ENCODE peak calls at places on chromosomes 6 and 20, in six cellular contexts. N is IMR-90, E is H9, F is mesendoderm, L is mesenchymal stem cell, Z is H1. J is an unnamed sample.

GRCh38 chr6:5214570-5215052 is 46.1 kb downstream of the LYRM4 start:
- DNase-seq in L (peak), N (peak), Z (peak), E (peak), F (peak), J (peak)

GRCh38 chr20:6416371-6416770 is 293.5 kb upstream of the FERMT1 start:
- DNase-seq in E (peak), N (no peak), F (peak), Z (no peak), L (no peak), J (no peak)

GRCh38 chr6:112298816-112299281 is 44.5 kb upstream of the LAMA4 start:
- DNase-seq in N (peak), L (peak), F (peak), Z (no peak), E (no peak), J (no peak)

GRCh38 chr6:20866038-20866437 is 331.8 kb downstream of the CDKAL1 start:
- DNase-seq in E (no peak), F (no peak), N (no peak), Z (no peak), L (peak), J (no peak)

GRCh38 chr6:25753079-25753478 is 1.5 kb upstream of the SLC17A4 start:
- DNase-seq in L (no peak), F (no peak), N (no peak), Z (no peak), E (no peak), J (no peak)

GRCh38 chr6:132669690-132670291 is 10.8 kb upstream of the TAAR1 start:
- DNase-seq in F (peak), E (no peak), Z (no peak), L (peak), N (peak), J (no peak)

GRCh38 chr6:18107061-18107460 is 15.4 kb downstream of the NHLRC1 start:
- DNase-seq in N (no peak), Z (no peak), L (no peak), F (no peak), E (no peak), J (no peak)

GRCh38 chr6:108760158-108761050 is 87.8 kb upstream of the ARMC2 start:
- DNase-seq in N (peak), L (peak), F (peak), Z (no peak), E (no peak), J (no peak)

GRCh38 chr20:50478162-50479036 is 31.8 kb upstream of the PTPN1 start:
- DNase-seq in E (peak), N (peak), L (peak), Z (no peak), F (peak), J (peak)

GRCh38 chr6:20691185-20691584 is 156.9 kb downstream of the CDKAL1 start:
- DNase-seq in F (no peak), L (no peak), N (no peak), E (no peak), Z (no peak), J (no peak)

GRCh38 chr6:14921170-14921569 is 324.7 kb upstream of the JARID2 start:
- DNase-seq in E (peak), Z (no peak), F (no peak), L (peak), N (peak), J (no peak)

GRCh38 chr6:90333928-90334327 is 37.3 kb upstream of the BACH2 start:
- DNase-seq in N (no peak), L (no peak), Z (no peak), F (no peak), E (no peak), J (no peak)

GRCh38 chr20:53569606-53570307 is 23.9 kb downstream of the ZNF217 start:
- DNase-seq in F (no peak), Z (no peak), N (no peak), L (no peak), E (peak), J (no peak)

GRCh38 chr6:25583906-25584305 is 68.1 kb upstream of the SCGN start:
- DNase-seq in E (no peak), Z (no peak), L (no peak), N (no peak), F (no peak), J (no peak)

GRCh38 chr6:34301408-34301807 is 52.6 kb upstream of the SMIM29 start:
- DNase-seq in F (no peak), Z (no peak), N (peak), L (peak), E (no peak), J (no peak)

GRCh38 chr6:20919677-20920385 is 385.6 kb downstream of the CDKAL1 start:
- DNase-seq in F (peak), L (no peak), Z (no peak), E (no peak), N (peak), J (no peak)

GRCh38 chr6:93183513-93183912 is 235.8 kb downstream of the EPHA7 start:
- DNase-seq in E (no peak), F (peak), Z (no peak), L (peak), N (no peak), J (no peak)

GRCh38 chr6:48535569-48535968 is 424.6 kb upstream of the PTCHD4 start:
- DNase-seq in N (peak), F (peak), E (no peak), L (peak), Z (no peak), J (peak)

GRCh38 chr6:95515975-95516374 is 61.4 kb upstream of the MANEA start:
- DNase-seq in Z (no peak), F (peak), L (no peak), N (no peak), E (no peak), J (no peak)

GRCh38 chr6:38117281-38117680 is 297.8 kb downstream of the ZFAND3 start:
- DNase-seq in E (no peak), Z (no peak), F (no peak), N (peak), L (no peak), J (no peak)

GRCh38 chr6:165605901-165606739 is 56.9 kb downstream of the PDE10A start:
- DNase-seq in L (no peak), Z (no peak), E (no peak), F (no peak), N (no peak), J (no peak)

GRCh38 chr6:31139599-31139998 is 733 bp upstream of the PSORS1C2 start:
- DNase-seq in N (peak), F (peak), Z (no peak), E (peak), L (no peak), J (no peak)

GRCh38 chr6:72081880-72082279 is 195.5 kb downstream of the RIMS1 start:
- DNase-seq in Z (no peak), E (no peak), L (no peak), N (no peak), F (no peak), J (no peak)

GRCh38 chr20:2485662-2486061 is 15.1 kb upstream of the SNRPB start:
- DNase-seq in L (no peak), N (no peak), Z (no peak), F (no peak), E (no peak), J (no peak)

GRCh38 chr6:6376845-6377244 is 56.4 kb upstream of the F13A1 start:
- DNase-seq in F (no peak), N (no peak), Z (no peak), L (no peak), E (no peak), J (no peak)

GRCh38 chr6:28269492-28269891 is 2.5 kb downstream of the ZSCAN26 start:
- DNase-seq in N (peak), F (peak), L (peak), E (no peak), Z (no peak), J (no peak)

GRCh38 chr6:129671442-129672344 is 38.3 kb downstream of the ARHGAP18 start:
- DNase-seq in F (peak), N (no peak), L (no peak), Z (no peak), E (no peak), J (no peak)

GRCh38 chr20:40416274-40416673 is 272.8 kb downstream of the MAFB start:
- DNase-seq in N (no peak), E (no peak), F (no peak), Z (no peak), L (no peak), J (no peak)

GRCh38 chr6:21997414-21998037 is 299.3 kb downstream of the PRL start:
- DNase-seq in N (peak), Z (no peak), L (peak), F (no peak), E (no peak), J (no peak)

GRCh38 chr6:21995318-21995717 is 301.5 kb downstream of the PRL start:
- DNase-seq in E (no peak), Z (no peak), L (no peak), F (no peak), N (no peak), J (no peak)

GRCh38 chr6:21994821-21995220 is 302.0 kb downstream of the PRL start:
- DNase-seq in Z (no peak), L (no peak), N (no peak), E (no peak), F (no peak), J (no peak)

GRCh38 chr6:21998539-21998938 is 298.3 kb downstream of the PRL start:
- DNase-seq in F (no peak), N (no peak), Z (no peak), L (no peak), E (no peak), J (no peak)

DNA sequence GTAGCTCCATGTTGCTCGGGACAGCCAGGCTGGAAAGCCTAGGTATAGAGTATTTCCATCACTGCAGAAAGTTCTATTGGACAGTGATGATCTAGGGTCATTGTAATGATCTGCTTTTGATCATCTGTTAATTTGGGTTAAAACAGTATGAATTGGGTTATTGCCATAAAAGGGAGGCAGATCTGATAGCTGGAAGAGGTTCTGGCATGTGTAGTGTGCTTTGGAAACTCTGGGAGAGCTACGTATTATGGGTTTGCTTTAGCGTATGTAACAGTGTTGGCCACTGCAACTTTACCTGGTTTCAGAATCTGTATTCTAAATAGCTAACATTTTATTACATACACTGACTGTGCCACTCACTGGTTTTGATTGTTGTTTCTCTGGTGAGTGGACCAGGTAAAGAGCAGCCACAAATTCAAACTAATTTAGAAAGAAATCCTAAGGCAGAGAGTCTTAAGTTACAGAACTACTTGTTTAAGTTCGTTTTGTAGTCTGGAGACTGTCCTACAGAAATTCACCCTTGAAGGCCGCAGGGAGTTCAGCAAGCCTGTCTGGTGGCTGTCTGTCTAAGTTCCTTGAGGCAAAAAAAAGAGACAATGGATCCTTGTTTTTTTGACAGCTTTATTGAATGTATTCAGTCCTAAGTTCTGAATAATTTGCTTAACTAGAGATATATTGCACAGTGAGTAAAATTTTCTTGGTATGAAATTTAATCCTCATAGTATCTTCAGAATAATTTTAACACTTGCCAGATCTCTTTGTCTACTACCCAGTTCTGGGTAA is 300.2 kb downstream of the PRL start:
- DNase-seq in E (no peak), F (no peak), Z (no peak), N (no peak), L (no peak), J (no peak)
- H2BK120ac ChIP-seq in E (no peak), F (no peak), Z (no peak), N (peak), L (no peak), J (no peak)

DNA sequence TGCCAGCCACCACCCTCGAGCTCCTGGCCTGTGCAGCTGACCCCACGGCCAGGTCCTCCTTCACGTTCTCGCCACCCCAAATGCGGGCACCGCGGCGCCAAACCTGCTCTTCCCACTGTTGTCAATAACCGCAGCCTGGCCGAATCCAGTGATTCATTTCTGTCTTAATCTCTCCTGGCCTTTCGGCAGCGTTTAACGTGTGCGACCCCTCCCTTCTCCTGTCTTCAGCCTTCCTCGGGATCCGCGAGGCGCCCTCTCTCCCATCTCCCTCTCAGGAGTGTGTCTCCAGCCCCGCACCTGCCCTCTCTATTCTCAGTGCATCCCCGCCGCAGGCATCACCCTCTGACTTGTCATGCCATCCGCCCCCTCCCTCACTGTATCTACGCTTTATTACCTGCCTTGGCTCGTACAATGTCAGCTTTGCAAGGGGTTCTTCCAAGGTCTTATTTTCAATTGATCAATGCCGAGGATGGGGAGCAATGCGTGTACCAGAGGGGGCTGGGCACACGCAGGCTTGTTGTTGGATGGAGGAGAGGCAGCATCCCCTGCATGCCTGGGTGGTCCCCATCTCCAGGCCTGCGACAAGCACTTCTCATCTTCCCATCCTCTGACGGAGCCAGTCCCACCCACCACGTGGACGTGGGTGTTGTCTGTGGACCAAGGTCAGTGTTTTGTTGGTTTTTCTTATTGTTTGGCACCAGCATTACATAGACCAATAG is 91.2 kb downstream of the THBS2 start:
- DNase-seq in N (no peak), L (no peak), F (no peak), Z (no peak), E (no peak), J (no peak)
- H2BK120ac ChIP-seq in N (peak), L (no peak), F (no peak), Z (no peak), E (no peak), J (no peak)

GRCh38 chr6:168666751-168667427 is 225.9 kb downstream of the SMOC2 start:
- DNase-seq in E (no peak), L (no peak), Z (no peak), N (no peak), F (peak), J (no peak)
- H2BK120ac ChIP-seq in E (no peak), L (no peak), Z (no peak), N (no peak), F (no peak), J (no peak)

GRCh38 chr6:110179406-110180227 is at the start of gene WASF1:
- DNase-seq in F (peak), L (peak), E (peak), N (peak), Z (peak), J (peak)
- H2BK120ac ChIP-seq in F (no peak), L (peak), E (no peak), N (peak), Z (no peak), J (peak)

GRCh38 chr6:16129623-16130243 is 847 bp downstream of the MYLIP start:
- DNase-seq in F (peak), Z (no peak), N (peak), L (no peak), E (peak), J (peak)
- H2BK120ac ChIP-seq in F (no peak), Z (no peak), N (no peak), L (peak), E (no peak), J (peak)

DNA sequence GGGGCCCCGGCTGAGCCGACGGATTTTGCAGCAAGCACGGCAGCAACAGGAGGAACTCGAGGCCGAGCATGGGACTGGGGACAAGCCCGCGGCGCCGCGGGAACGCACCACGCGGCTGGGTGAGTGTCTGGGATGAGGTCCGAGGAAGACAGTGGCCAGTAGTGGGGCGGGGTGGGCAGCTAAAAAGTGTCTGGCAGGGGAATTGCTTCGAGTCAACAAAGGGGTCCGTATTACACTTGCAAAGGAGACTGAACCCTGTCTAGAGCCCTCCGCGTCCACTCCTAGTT is 356 bp downstream of the BYSL start:
- DNase-seq in F (no peak), E (no peak), N (no peak), Z (no peak), L (no peak), J (no peak)
- H2BK120ac ChIP-seq in F (no peak), E (peak), N (peak), Z (no peak), L (no peak), J (no peak)

DNA sequence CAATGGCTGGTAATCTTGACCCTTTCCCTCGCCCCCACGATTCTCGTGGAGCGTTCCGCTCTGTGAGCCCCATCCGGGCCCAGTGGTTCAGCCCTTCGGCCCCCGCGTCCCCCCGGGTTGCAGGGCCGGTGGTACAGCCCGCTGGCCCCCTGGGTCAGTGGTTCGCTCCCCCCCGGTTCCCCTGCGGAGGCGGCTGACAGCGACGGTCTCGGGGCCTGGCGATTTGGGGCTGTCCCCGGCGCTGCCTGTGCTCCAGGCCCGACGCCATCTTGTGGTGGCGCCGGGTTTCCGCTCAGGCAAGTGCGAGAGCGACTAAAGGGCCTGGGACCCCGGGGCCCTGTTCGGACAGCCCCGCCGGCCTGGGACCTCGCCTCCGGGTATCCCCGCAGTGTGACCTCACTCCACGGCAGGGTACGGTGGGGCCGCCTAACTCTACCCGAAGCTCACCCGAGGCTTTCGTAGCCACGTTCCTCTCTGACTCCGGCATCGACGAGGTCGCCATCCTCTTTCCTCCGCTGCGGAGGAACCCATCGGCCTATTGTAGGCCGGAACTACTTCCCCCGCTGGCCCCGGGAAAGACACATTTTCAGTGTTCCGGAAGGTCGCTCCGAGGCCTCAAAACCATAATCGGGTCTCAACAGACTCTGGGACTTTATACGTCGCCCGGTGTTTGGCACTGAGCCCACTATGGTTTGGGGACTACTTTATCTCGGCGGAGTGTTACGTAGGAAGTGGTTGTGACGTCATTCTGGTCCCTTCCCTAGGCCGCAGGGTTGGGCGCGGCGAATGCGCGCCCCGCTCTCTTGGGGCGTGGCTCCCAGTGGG is at the start of gene ZNF335:
- DNase-seq in F (peak), L (peak), Z (peak), E (peak), N (peak), J (peak)
- H2BK120ac ChIP-seq in F (peak), L (peak), Z (peak), E (peak), N (peak), J (peak)

GRCh38 chr6:45422541-45423110 is 44.9 kb upstream of the SUPT3H start:
- DNase-seq in N (peak), E (peak), F (peak), Z (no peak), L (peak), J (peak)

GRCh38 chr6:45419574-45420082 is 41.9 kb upstream of the SUPT3H start:
- DNase-seq in E (peak), L (peak), F (peak), Z (no peak), N (no peak), J (peak)

GRCh38 chr6:45421700-45422540 is 44.2 kb upstream of the SUPT3H start:
- DNase-seq in E (peak), Z (no peak), L (peak), F (peak), N (peak), J (peak)

GRCh38 chr6:45420083-45420908 is 42.6 kb upstream of the SUPT3H start:
- DNase-seq in E (no peak), L (peak), F (peak), N (peak), Z (no peak), J (peak)

GRCh38 chr6:45420909-45421699 is 43.4 kb upstream of the SUPT3H start:
- DNase-seq in N (no peak), Z (no peak), L (no peak), F (peak), E (no peak), J (peak)
- H2BK120ac ChIP-seq in N (peak), Z (no peak), L (peak), F (no peak), E (no peak), J (no peak)

GRCh38 chr6:158895661-158896060 is 76.5 kb upstream of the EZR start:
- DNase-seq in E (no peak), N (no peak), Z (no peak), L (no peak), F (no peak), J (no peak)

GRCh38 chr6:158900614-158901312 is 81.6 kb upstream of the EZR start:
- DNase-seq in E (no peak), N (no peak), F (no peak), Z (no peak), L (no peak), J (no peak)

GRCh38 chr6:158892266-158892665 is 73.1 kb upstream of the EZR start:
- DNase-seq in F (no peak), E (no peak), N (no peak), Z (no peak), L (no peak), J (no peak)

GRCh38 chr6:158894192-158894591 is 75.0 kb upstream of the EZR start:
- DNase-seq in F (peak), Z (no peak), L (peak), N (peak), E (peak), J (peak)

DNA sequence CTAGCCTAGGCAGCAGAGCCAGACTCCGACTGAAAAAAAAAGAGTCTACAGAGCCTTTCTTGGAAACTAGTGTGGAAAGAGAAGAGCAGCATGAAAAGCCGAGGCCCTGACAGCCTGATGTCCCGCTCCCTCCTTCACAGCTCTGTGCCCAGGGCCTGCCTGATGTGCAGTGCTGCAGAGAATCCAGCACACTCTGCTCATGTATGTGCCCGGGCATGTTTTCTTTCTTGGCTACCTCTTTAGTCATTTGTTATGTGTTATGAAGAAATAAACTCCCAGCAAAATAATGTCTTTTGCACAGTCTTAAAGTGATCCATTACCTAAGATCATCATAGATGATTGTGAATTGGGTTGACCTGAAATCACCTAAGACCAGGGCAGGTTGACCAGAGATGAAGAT is 78.1 kb upstream of the EZR start:
- DNase-seq in L (no peak), F (no peak), Z (no peak), N (no peak), E (no peak), J (no peak)
- H2BK120ac ChIP-seq in L (peak), F (no peak), Z (no peak), N (peak), E (no peak), J (no peak)

J was measured in neuronal stem cell.